ENCODE peak calls at places on chromosome 10, in six cellular contexts. J, I, X, Q, P and Z are unnamed samples.

GRCh38 chr10:58818889-58819288 is 306.2 kb downstream of the BICC1 start:
- DNase-seq in J (no peak), I (peak), X (peak), Q (no peak), P (no peak), Z (no peak)

GRCh38 chr10:23630880-23631279 is 192.0 kb downstream of the OTUD1 start:
- DNase-seq in J (no peak), I (no peak), X (no peak), Q (no peak), P (peak), Z (no peak)

GRCh38 chr10:119120413-119120867 is 16.5 kb downstream of the DENND10 start:
- DNase-seq in J (no peak), I (no peak), X (no peak), Q (peak), P (no peak), Z (no peak)

GRCh38 chr10:97782455-97783228 is 10.8 kb upstream of the SFRP5 start:
- DNase-seq in J (peak), I (no peak), X (no peak), Q (peak), P (no peak), Z (no peak)

GRCh38 chr10:11146402-11147171 is 128.9 kb downstream of the CELF2 start:
- DNase-seq in J (no peak), I (no peak), X (peak), Q (no peak), P (peak), Z (no peak)

GRCh38 chr10:73537709-73538108 is 41.9 kb upstream of the PPP3CB start:
- DNase-seq in J (no peak), I (no peak), X (no peak), Q (no peak), P (peak), Z (no peak)

GRCh38 chr10:110794808-110795207 is 76.9 kb upstream of the PDCD4 start:
- DNase-seq in J (no peak), I (no peak), X (no peak), Q (peak), P (no peak), Z (no peak)

GRCh38 chr10:2122431-2123124 is 385.3 kb upstream of the ADARB2 start:
- DNase-seq in J (no peak), I (peak), X (no peak), Q (no peak), P (no peak), Z (no peak)

GRCh38 chr10:25578061-25578460 is 356.0 kb upstream of the MYO3A start:
- DNase-seq in J (no peak), I (no peak), X (no peak), Q (no peak), P (no peak), Z (no peak)

GRCh38 chr10:57790703-57791102 is 477.0 kb downstream of the IPMK start:
- DNase-seq in J (no peak), I (no peak), X (no peak), Q (no peak), P (no peak), Z (no peak)

GRCh38 chr10:109743141-109744120 is 179.9 kb downstream of the XPNPEP1 start:
- DNase-seq in J (no peak), I (no peak), X (no peak), Q (no peak), P (no peak), Z (no peak)

GRCh38 chr10:94192974-94193373 is 169.8 kb downstream of the NOC3L start:
- DNase-seq in J (no peak), I (peak), X (no peak), Q (no peak), P (no peak), Z (no peak)

GRCh38 chr10:26488344-26488743 is 50.2 kb downstream of the APBB1IP start:
- DNase-seq in J (no peak), I (no peak), X (no peak), Q (no peak), P (no peak), Z (no peak)

GRCh38 chr10:49149881-49150280 is 16.1 kb upstream of the FAM170B start:
- DNase-seq in J (no peak), I (no peak), X (no peak), Q (no peak), P (peak), Z (no peak)

GRCh38 chr10:26517141-26517890 is 79.2 kb downstream of the APBB1IP start:
- DNase-seq in J (peak), I (no peak), X (peak), Q (no peak), P (peak), Z (no peak)

GRCh38 chr10:13589316-13589715 is 2.6 kb downstream of the PRPF18 start:
- DNase-seq in J (no peak), I (no peak), X (no peak), Q (no peak), P (peak), Z (no peak)

GRCh38 chr10:60606343-60607080 is 171.8 kb upstream of the CDK1 start:
- DNase-seq in J (peak), I (peak), X (peak), Q (no peak), P (no peak), Z (no peak)

GRCh38 chr10:128173383-128173782 is 47.2 kb upstream of the MKI67 start:
- DNase-seq in J (peak), I (no peak), X (peak), Q (no peak), P (peak), Z (no peak)

GRCh38 chr10:91206427-91206826 is 14.0 kb upstream of the PCGF5 start:
- DNase-seq in J (no peak), I (no peak), X (no peak), Q (no peak), P (peak), Z (no peak)

GRCh38 chr10:85643839-85644525 is 722.6 kb downstream of the GRID1 start:
- DNase-seq in J (no peak), I (peak), X (no peak), Q (no peak), P (peak), Z (peak)

GRCh38 chr10:128730922-128731321 is 604.7 kb upstream of the MKI67 start:
- DNase-seq in J (no peak), I (no peak), X (no peak), Q (no peak), P (no peak), Z (no peak)

GRCh38 chr10:77715081-77715480 is 77.5 kb upstream of the KCNMA1 start:
- DNase-seq in J (peak), I (no peak), X (no peak), Q (no peak), P (peak), Z (no peak)

GRCh38 chr10:133420028-133420427 is 4.4 kb downstream of the SPRN start:
- DNase-seq in J (no peak), I (no peak), X (no peak), Q (no peak), P (no peak), Z (no peak)

GRCh38 chr10:102009801-102010425 is 46.1 kb downstream of the ARMH3 start:
- DNase-seq in J (peak), I (peak), X (peak), Q (peak), P (peak), Z (peak)

GRCh38 chr10:114038819-114039218 is 4.8 kb upstream of the ADRB1 start:
- DNase-seq in J (no peak), I (no peak), X (no peak), Q (no peak), P (no peak), Z (no peak)

GRCh38 chr10:7507887-7508726 is 97.3 kb upstream of the SFMBT2 start:
- DNase-seq in J (no peak), I (no peak), X (no peak), Q (no peak), P (no peak), Z (no peak)

DNA sequence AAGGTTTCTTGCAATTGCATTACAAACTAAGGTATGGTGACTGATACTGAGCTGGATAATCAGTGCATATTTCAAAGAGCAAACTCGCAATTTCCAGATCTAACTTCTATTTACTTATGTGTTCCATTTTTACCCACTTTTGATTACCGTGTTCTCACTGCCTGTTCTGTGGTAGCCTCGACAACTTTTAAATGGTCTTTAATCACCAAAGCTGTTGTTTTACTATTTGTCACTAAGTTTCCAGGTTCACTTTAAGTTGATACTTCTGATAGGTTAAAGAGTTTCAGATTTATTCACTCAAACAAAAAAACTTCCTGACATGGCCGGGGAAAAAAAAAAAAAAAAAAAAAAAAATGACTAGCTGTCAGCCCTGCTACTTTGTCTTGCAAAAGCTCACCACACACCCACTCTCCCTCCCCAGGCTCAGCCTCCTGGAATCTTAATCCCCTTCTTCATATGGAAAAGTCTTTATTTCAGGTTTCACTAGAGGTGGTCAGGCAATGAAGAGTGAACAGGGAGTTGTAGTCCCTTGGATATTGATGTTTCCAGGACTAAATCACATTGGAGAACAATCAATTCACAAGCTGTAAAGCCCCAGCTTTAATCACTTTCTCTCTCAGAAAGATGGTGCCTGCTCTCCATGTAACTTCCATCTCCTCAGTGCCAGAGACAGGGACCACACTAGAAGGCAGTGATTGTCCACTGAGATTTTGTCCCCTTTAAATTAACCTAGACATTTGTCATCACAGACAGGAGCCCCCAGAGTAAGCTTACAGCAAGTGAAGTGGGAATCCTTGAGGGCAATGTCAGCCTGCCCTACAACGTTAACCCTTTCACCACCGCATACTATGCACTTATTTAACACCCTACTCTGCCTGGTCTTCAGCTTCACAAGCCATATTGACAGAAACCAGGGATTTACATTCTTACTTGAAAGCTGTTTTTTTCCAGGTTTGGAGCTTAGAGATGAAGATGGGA is 749.1 kb upstream of the SORCS1 start:
- DNase-seq in J (no peak), I (no peak), X (peak), Q (no peak), P (peak), Z (no peak)
- H3K27ac ChIP-seq in J (no peak), I (no peak), X (no peak), Q (peak), P (no peak), Z (no peak)

GRCh38 chr10:34698979-34699378 is 116.1 kb downstream of the PARD3 start:
- DNase-seq in J (no peak), I (peak), X (peak), Q (no peak), P (peak), Z (no peak)
- H3K4me3 ChIP-seq in J (no peak), I (no peak), X (no peak), Q (no peak), P (no peak), Z (no peak)

GRCh38 chr10:43649149-43649523 is 455 bp upstream of the ZNF32 start:
- DNase-seq in J (no peak), I (no peak), X (peak), Q (no peak), P (no peak), Z (no peak)

GRCh38 chr10:43645866-43646265 is 2.8 kb downstream of the ZNF32 start:
- DNase-seq in J (no peak), I (no peak), X (no peak), Q (no peak), P (no peak), Z (no peak)

GRCh38 chr10:43647576-43647975 is 1.1 kb downstream of the ZNF32 start:
- DNase-seq in J (no peak), I (no peak), X (no peak), Q (no peak), P (no peak), Z (no peak)

GRCh38 chr10:43648083-43648391 is 644 bp downstream of the ZNF32 start:
- DNase-seq in J (no peak), I (no peak), X (no peak), Q (no peak), P (no peak), Z (no peak)

GRCh38 chr10:43648392-43649148 is at the start of gene ZNF32:
- DNase-seq in J (peak), I (peak), X (peak), Q (peak), P (peak), Z (peak)
- H3K27ac ChIP-seq in J (peak), I (no peak), X (peak), Q (peak), P (no peak), Z (peak)

GRCh38 chr10:31112961-31113360 is 81.3 kb upstream of the ZNF438 start:
- DNase-seq in J (no peak), I (no peak), X (no peak), Q (no peak), P (no peak), Z (no peak)
- H3K4me3 ChIP-seq in J (no peak), I (no peak), X (no peak), Q (no peak), P (no peak), Z (no peak)

GRCh38 chr10:100364735-100365391 is 17.8 kb downstream of the SCD start:
- DNase-seq in J (peak), I (peak), X (peak), Q (peak), P (peak), Z (peak)

GRCh38 chr10:100359529-100360150 is 12.6 kb downstream of the SCD start:
- DNase-seq in J (no peak), I (no peak), X (no peak), Q (peak), P (peak), Z (no peak)

GRCh38 chr10:100364147-100364546 is 17.1 kb downstream of the SCD start:
- DNase-seq in J (no peak), I (no peak), X (no peak), Q (no peak), P (no peak), Z (no peak)

GRCh38 chr10:100360234-100360633 is 13.2 kb downstream of the SCD start:
- DNase-seq in J (no peak), I (no peak), X (no peak), Q (no peak), P (no peak), Z (no peak)

GRCh38 chr10:100362570-100363496 is 15.8 kb downstream of the SCD start:
- DNase-seq in J (no peak), I (no peak), X (no peak), Q (no peak), P (no peak), Z (no peak)
- H3K27ac ChIP-seq in J (no peak), I (peak), X (peak), Q (no peak), P (no peak), Z (peak)

DNA sequence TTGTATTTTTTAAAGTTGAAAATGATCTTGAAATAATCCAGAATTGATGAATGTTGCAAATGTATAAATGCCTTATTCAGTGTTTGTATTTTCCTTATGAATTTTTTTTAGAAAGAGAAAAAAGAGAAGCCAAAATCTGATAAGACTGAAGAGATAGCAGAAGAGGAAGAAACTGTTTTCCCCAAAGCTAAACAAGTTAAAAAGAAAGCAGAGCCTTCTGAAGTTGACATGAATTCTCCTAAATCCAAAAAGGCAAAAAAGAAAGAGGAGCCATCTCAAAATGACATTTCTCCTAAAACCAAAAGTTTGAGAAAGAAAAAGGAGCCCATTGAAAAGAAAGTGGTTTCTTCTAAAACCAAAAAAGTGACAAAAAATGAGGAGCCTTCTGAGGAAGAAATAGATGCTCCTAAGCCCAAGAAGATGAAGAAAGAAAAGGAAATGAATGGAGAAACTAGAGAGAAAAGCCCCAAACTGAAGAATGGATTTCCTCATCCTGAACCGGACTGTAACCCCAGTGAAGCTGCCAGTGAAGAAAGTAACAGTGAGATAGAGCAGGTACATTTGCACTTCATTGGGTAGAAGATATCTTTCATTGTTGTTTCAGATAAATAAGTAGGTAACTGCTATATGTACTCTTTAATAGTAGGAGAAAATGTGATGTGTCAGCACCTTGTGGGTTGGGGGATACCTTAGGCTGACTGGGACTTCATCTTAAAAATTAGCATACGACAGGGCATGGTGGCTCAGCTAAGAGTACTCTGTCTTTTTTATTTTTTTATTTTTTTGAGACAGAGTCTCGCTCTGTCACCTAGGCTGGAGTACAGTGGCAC is 3.9 kb downstream of the DDX21 start:
- DNase-seq in J (no peak), I (no peak), X (no peak), Q (no peak), P (no peak), Z (no peak)
- H3K4me3 ChIP-seq in J (no peak), I (no peak), X (no peak), Q (no peak), P (no peak), Z (no peak)

DNA sequence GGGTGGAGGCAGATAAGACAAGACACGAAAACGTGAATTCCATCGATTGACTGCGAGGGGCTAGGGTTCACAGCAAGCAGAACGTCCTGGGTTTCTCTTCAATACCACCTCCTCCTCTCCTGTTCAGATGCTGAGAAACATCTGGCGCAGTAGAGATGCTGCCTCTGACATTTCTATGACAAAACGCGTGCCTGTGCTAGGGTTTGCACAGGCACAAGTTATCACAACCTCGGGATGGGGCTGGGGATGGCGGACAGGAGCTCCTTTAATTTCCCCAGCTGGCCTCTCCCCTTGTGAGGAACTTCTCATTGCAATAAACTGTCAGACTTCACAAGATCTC is 99.8 kb upstream of the SVIL start:
- DNase-seq in J (no peak), I (peak), X (no peak), Q (no peak), P (no peak), Z (peak)
- H3K27ac ChIP-seq in J (peak), I (peak), X (peak), Q (peak), P (no peak), Z (peak)

GRCh38 chr10:121862042-121862441 is 65.8 kb downstream of the ATE1 start:
- DNase-seq in J (no peak), I (no peak), X (no peak), Q (no peak), P (no peak), Z (no peak)

GRCh38 chr10:121864653-121865052 is 63.2 kb downstream of the ATE1 start:
- DNase-seq in J (no peak), I (no peak), X (peak), Q (no peak), P (no peak), Z (no peak)

GRCh38 chr10:121862624-121863023 is 65.2 kb downstream of the ATE1 start:
- DNase-seq in J (no peak), I (no peak), X (no peak), Q (no peak), P (peak), Z (no peak)

GRCh38 chr10:121864168-121864567 is 63.7 kb downstream of the ATE1 start:
- DNase-seq in J (no peak), I (no peak), X (no peak), Q (no peak), P (no peak), Z (no peak)

GRCh38 chr10:121860810-121861209 is 67.0 kb downstream of the ATE1 start:
- DNase-seq in J (no peak), I (no peak), X (no peak), Q (no peak), P (no peak), Z (no peak)
- H3K4me3 ChIP-seq in J (no peak), I (no peak), X (no peak), Q (no peak), P (no peak), Z (no peak)